ENCODE peak calls at places on chromosomes 7 and 10, in five cellular contexts. One of them, this sample, is unnamed.

GRCh38 chr7:142488842-142489241 is 231.0 kb upstream of the PRSS58 start:
- DNase-seq in SJSA1: no peak
- DNase-seq in endothelial cell: no peak
- DNase-seq in Calu3: no peak
- DNase-seq in DMS 273 treated with DMSO at 0.1 percent for 48 hours: no peak
- DNase-seq in this sample: no peak

GRCh38 chr10:28250358-28250757 is 52.5 kb downstream of the MPP7 start:
- DNase-seq in DMS 273 treated with DMSO at 0.1 percent for 48 hours: no peak
- DNase-seq in endothelial cell: no peak
- DNase-seq in SJSA1: no peak
- DNase-seq in Calu3: no peak
- DNase-seq in this sample: no peak

GRCh38 chr10:116122126-116122525 is 150.9 kb downstream of the GFRA1 start:
- DNase-seq in Calu3: no peak
- DNase-seq in DMS 273 treated with DMSO at 0.1 percent for 48 hours: no peak
- DNase-seq in endothelial cell: no peak
- DNase-seq in SJSA1: no peak
- DNase-seq in this sample: no peak

GRCh38 chr7:155398944-155399343 is 59.0 kb upstream of the EN2 start:
- DNase-seq in endothelial cell: no peak
- DNase-seq in SJSA1: no peak
- DNase-seq in Calu3: peak
- DNase-seq in DMS 273 treated with DMSO at 0.1 percent for 48 hours: no peak
- DNase-seq in this sample: no peak

GRCh38 chr10:132321726-132322125 is 10.3 kb upstream of the LRRC27 start:
- DNase-seq in DMS 273 treated with DMSO at 0.1 percent for 48 hours: no peak
- DNase-seq in endothelial cell: no peak
- DNase-seq in SJSA1: no peak
- DNase-seq in Calu3: no peak
- DNase-seq in this sample: no peak

GRCh38 chr10:7092603-7093002 is 318.2 kb downstream of the SFMBT2 start:
- DNase-seq in SJSA1: no peak
- DNase-seq in Calu3: no peak
- DNase-seq in DMS 273 treated with DMSO at 0.1 percent for 48 hours: no peak
- DNase-seq in endothelial cell: no peak
- DNase-seq in this sample: no peak

GRCh38 chr7:2633538-2634264 is 1.9 kb downstream of the TTYH3 start:
- DNase-seq in DMS 273 treated with DMSO at 0.1 percent for 48 hours: no peak
- DNase-seq in SJSA1: peak
- DNase-seq in Calu3: peak
- DNase-seq in endothelial cell: no peak
- DNase-seq in this sample: no peak

GRCh38 chr7:4681922-4682620 is at the start of gene FOXK1:
- DNase-seq in Calu3: peak
- DNase-seq in endothelial cell: peak
- DNase-seq in SJSA1: no peak
- DNase-seq in DMS 273 treated with DMSO at 0.1 percent for 48 hours: peak
- DNase-seq in this sample: peak

GRCh38 chr10:100519321-100520051 is at the start of gene SEC31B:
- DNase-seq in DMS 273 treated with DMSO at 0.1 percent for 48 hours: no peak
- DNase-seq in endothelial cell: peak
- DNase-seq in Calu3: no peak
- DNase-seq in SJSA1: no peak
- DNase-seq in this sample: peak

GRCh38 chr10:25117757-25118156 is 57.0 kb upstream of the GPR158 start:
- DNase-seq in SJSA1: no peak
- DNase-seq in endothelial cell: no peak
- DNase-seq in Calu3: no peak
- DNase-seq in DMS 273 treated with DMSO at 0.1 percent for 48 hours: no peak
- DNase-seq in this sample: no peak

GRCh38 chr10:110209926-110210662 is 2.7 kb downstream of the MXI1 start:
- DNase-seq in Calu3: no peak
- DNase-seq in DMS 273 treated with DMSO at 0.1 percent for 48 hours: peak
- DNase-seq in endothelial cell: peak
- DNase-seq in SJSA1: peak
- DNase-seq in this sample: peak

This sample was measured in WTC11.